ENCODE peak calls at places on chromosome 17, in ten cellular contexts. E is T follicular helper cell, G is A549, O is NCI-H187 treated with DMSO at 0.1 percent for 48 hours, S is astrocyte of the cerebellum, H is germinal center, J is amniotic stem cell, U is DMS 273 treated with DMSO at 0.1 percent for 48 hours, L is myocyte, N is omental fat pad. K is an unnamed sample.

GRCh38 chr17:73423159-73423715 is 111.4 kb upstream of the CDC42EP4 start:
- DNase-seq in S (no peak), E (no peak), O (no peak), L (no peak), J (no peak), U (no peak), N (no peak), G (no peak), H (no peak), K (no peak)

GRCh38 chr17:66593116-66593515 is 241.8 kb upstream of the CACNG5 start:
- DNase-seq in E (no peak), G (no peak), O (no peak), H (no peak), S (no peak), U (no peak), J (no peak), N (no peak), L (no peak), K (no peak)

GRCh38 chr17:31452101-31452500 is 60.6 kb downstream of the RAB11FIP4 start:
- DNase-seq in U (no peak), S (no peak), L (no peak), O (no peak), E (no peak), H (no peak), J (no peak), G (no peak), N (no peak), K (no peak)

GRCh38 chr17:4074831-4075495 is 67.9 kb downstream of the ZZEF1 start:
- DNase-seq in L (peak), G (peak), J (no peak), H (peak), O (no peak), S (peak), U (peak), N (no peak), E (no peak), K (peak)

GRCh38 chr17:79843917-79844815 is 4.9 kb upstream of the CBX4 start:
- DNase-seq in J (no peak), L (peak), E (no peak), G (peak), U (no peak), O (no peak), N (no peak), S (no peak), H (no peak), K (no peak)

GRCh38 chr17:521168-521525 is 168.5 kb upstream of the RPH3AL start:
- DNase-seq in J (no peak), N (no peak), S (no peak), U (no peak), O (no peak), G (no peak), H (no peak), E (no peak), L (no peak), K (no peak)

GRCh38 chr17:40841246-40841645 is 18.8 kb upstream of the KRT10 start:
- DNase-seq in G (no peak), U (no peak), S (no peak), J (no peak), E (no peak), O (no peak), H (no peak), L (no peak), N (no peak), K (no peak)

GRCh38 chr17:45224671-45225050 is 3.0 kb downstream of the FMNL1 start:
- DNase-seq in N (no peak), L (no peak), G (no peak), H (no peak), O (no peak), S (no peak), E (no peak), U (no peak), J (no peak), K (no peak)

GRCh38 chr17:17305282-17305801 is 2.2 kb downstream of the NT5M start:
- DNase-seq in H (peak), G (no peak), N (no peak), O (no peak), L (peak), E (no peak), J (no peak), U (peak), S (no peak), K (peak)

GRCh38 chr17:78767806-78768205 is 14.3 kb downstream of the CYTH1 start:
- DNase-seq in E (no peak), S (no peak), J (no peak), G (no peak), H (no peak), O (no peak), L (peak), N (no peak), U (no peak), K (no peak)

GRCh38 chr17:28810437-28810836 is 32.2 kb downstream of the FAM222B start:
- DNase-seq in S (no peak), L (no peak), H (no peak), E (no peak), U (no peak), J (no peak), G (no peak), N (no peak), O (no peak), K (no peak)

K was measured in NCI-H1694.